ENCODE peak calls at places on chromosomes 5 and 9, in eight cellular contexts. Y is AG08396; C is stimulated activated CD8-positive, alpha-beta memory T cell treated with anti-CD3 and anti-CD28 coated beads, Interleukin-15, amount 100 ng/mL, for 4 hours; S is anterior cingulate cortex; J is GM23248; M is amygdala; H is NCI-H774; K is stimulated activated CD4-positive, alpha-beta T cell treated with anti-CD3 and anti-CD28 coated beads, Interleukin-12 subunit alpha, Interleukin-12 subunit beta, amount 100 ng/mL, for 48 hours. X is an unnamed sample.

GRCh38 chr9:136303825-136304416 is at the start of gene CCDC187:
- DNase-seq in Y (no peak), C (no peak), S (no peak), J (no peak), M (no peak), H (no peak), K (no peak), X (no peak)

GRCh38 chr9:99162759-99163364 is 57.9 kb downstream of the TGFBR1 start:
- DNase-seq in Y (peak; percentile 23), C (no peak), S (no peak), J (peak; percentile 66), M (no peak), H (peak; percentile 24), K (no peak), X (no peak)

GRCh38 chr9:81548911-81549310 is 140.4 kb downstream of the TLE1 start:
- DNase-seq in Y (no peak), C (no peak), S (no peak), J (no peak), M (no peak), H (no peak), K (no peak), X (no peak)

GRCh38 chr5:15834596-15835245 is 334.7 kb downstream of the FBXL7 start:
- DNase-seq in Y (peak; percentile 39), C (no peak), S (no peak), J (peak; percentile 89), M (no peak), H (peak; percentile 7), K (no peak), X (no peak)

GRCh38 chr9:73089304-73089985 is 62.2 kb upstream of the ANXA1 start:
- DNase-seq in Y (no peak), C (no peak), S (no peak), J (no peak), M (no peak), H (no peak), K (no peak), X (no peak)

GRCh38 chr9:106769331-106769730 is 93.6 kb upstream of the ZNF462 start:
- DNase-seq in Y (no peak), C (no peak), S (no peak), J (no peak), M (no peak), H (no peak), K (no peak), X (no peak)

GRCh38 chr5:141486091-141486490 is 1.3 kb downstream of the PCDHGC4 start:
- DNase-seq in Y (no peak), C (no peak), S (no peak), J (no peak), M (no peak), H (no peak), K (no peak), X (no peak)

GRCh38 chr9:130366072-130366471 is 78.7 kb upstream of the ASS1 start:
- DNase-seq in Y (no peak), C (no peak), S (no peak), J (no peak), M (no peak), H (no peak), K (no peak), X (no peak)

GRCh38 chr5:111116550-111116949 is 24.4 kb downstream of the WDR36 start:
- DNase-seq in Y (no peak), C (no peak), S (no peak), J (no peak), M (no peak), H (no peak), K (no peak), X (no peak)

GRCh38 chr5:133814152-133814551 is 154.3 kb downstream of the C5orf15 start:
- DNase-seq in Y (no peak), C (no peak), S (no peak), J (peak; percentile 7), M (no peak), H (no peak), K (no peak), X (no peak)

GRCh38 chr5:97094579-97095317 is 47.7 kb downstream of the LIX1 start:
- DNase-seq in Y (no peak), C (no peak), S (no peak), J (no peak), M (no peak), H (no peak), K (peak; percentile 3), X (no peak)

GRCh38 chr9:135857371-135857786 is 50.0 kb downstream of the CAMSAP1 start:
- DNase-seq in Y (peak; percentile 45), C (no peak), S (no peak), J (peak; percentile 64), M (no peak), H (no peak), K (no peak), X (no peak)

GRCh38 chr5:1995491-1995890 is 112.8 kb upstream of the IRX4 start:
- DNase-seq in Y (no peak), C (no peak), S (no peak), J (no peak), M (no peak), H (no peak), K (no peak), X (no peak)

GRCh38 chr9:124254261-124254682 is 3.5 kb upstream of the NEK6 start:
- DNase-seq in Y (no peak), C (no peak), S (no peak), J (no peak), M (no peak), H (no peak), K (peak; percentile 44), X (no peak)

GRCh38 chr5:133338504-133339355 is 273.6 kb downstream of the FSTL4 start:
- DNase-seq in Y (no peak), C (no peak), S (no peak), J (no peak), M (no peak), H (no peak), K (no peak), X (no peak)

GRCh38 chr9:130289711-130290241 is 24.2 kb downstream of the HMCN2 start:
- DNase-seq in Y (no peak), C (no peak), S (no peak), J (no peak), M (no peak), H (no peak), K (no peak), X (no peak)

GRCh38 chr9:91131433-91131839 is 230.3 kb downstream of the AUH start:
- DNase-seq in Y (peak; percentile 88), C (peak; percentile 30), S (no peak), J (peak; percentile 97), M (no peak), H (no peak), K (peak; percentile 81), X (no peak)

GRCh38 chr9:98584059-98584458 is 124.7 kb downstream of the GABBR2 start:
- DNase-seq in Y (no peak), C (no peak), S (no peak), J (no peak), M (no peak), H (no peak), K (no peak), X (no peak)

GRCh38 chr9:127038531-127038930 is 83.9 kb downstream of the ANGPTL2 start:
- DNase-seq in Y (no peak), C (no peak), S (no peak), J (no peak), M (no peak), H (no peak), K (no peak), X (no peak)

GRCh38 chr5:67094476-67095300 is 101.9 kb downstream of the CD180 start:
- DNase-seq in Y (peak; percentile 18), C (no peak), S (no peak), J (peak; percentile 72), M (no peak), H (no peak), K (no peak), X (no peak)

GRCh38 chr9:114069476-114070187 is 8.5 kb downstream of the AMBP start:
- DNase-seq in Y (no peak), C (no peak), S (no peak), J (no peak), M (no peak), H (no peak), K (no peak), X (no peak)

GRCh38 chr5:9544502-9545300 is 1.2 kb downstream of the SEMA5A start:
- DNase-seq in Y (peak; percentile 76), C (peak; percentile 13), S (peak; percentile 58), J (peak; percentile 93), M (peak; percentile 74), H (peak; percentile 76), K (peak; percentile 18), X (no peak)

GRCh38 chr5:135225856-135226560 is 173.0 kb downstream of the MACROH2A1 start:
- DNase-seq in Y (no peak), C (no peak), S (no peak), J (no peak), M (no peak), H (no peak), K (no peak), X (no peak)

GRCh38 chr5:61184708-61185107 is 22.4 kb upstream of the SMIM15 start:
- DNase-seq in Y (no peak), C (no peak), S (no peak), J (peak; percentile 33), M (no peak), H (no peak), K (no peak), X (no peak)

GRCh38 chr5:103362211-103362610 is 103.6 kb downstream of the MACIR start:
- DNase-seq in Y (no peak), C (no peak), S (no peak), J (peak; percentile 42), M (no peak), H (no peak), K (no peak), X (no peak)

GRCh38 chr9:38432922-38433510 is 8.8 kb upstream of the IGFBPL1 start:
- DNase-seq in Y (no peak), C (no peak), S (no peak), J (peak; percentile 51), M (no peak), H (peak; percentile 3), K (no peak), X (no peak)

GRCh38 chr5:139178948-139179347 is 19.2 kb downstream of the SIL1 start:
- DNase-seq in Y (no peak), C (no peak), S (no peak), J (no peak), M (no peak), H (no peak), K (no peak), X (no peak)